ENCODE peak calls at places on chromosomes 7 and 10, in seven cellular contexts. C is mesenchymal stem cell, D is trophoblast cell, F is mesendoderm, E is neuronal stem cell, V is H9, H is H1. J is an unnamed sample.
A peak's percentile ranks its signal among the peaks of the same experiment; 100 is the strongest.

GRCh38 chr10:33143160-33143728 is 185.2 kb upstream of the ITGB1 start:
- DNase-seq in E (no peak), D (no peak), C (peak; percentile 61), H (no peak), V (no peak), F (no peak), J (peak; percentile 93)

GRCh38 chr7:121020652-121021051 is 32.1 kb downstream of the CPED1 start:
- DNase-seq in H (no peak), C (peak; percentile 80), D (no peak), E (no peak), V (no peak), F (no peak), J (peak; percentile 72)

GRCh38 chr7:24980695-24981543 is 941 bp upstream of the OSBPL3 start:
- DNase-seq in V (peak; percentile 49), E (no peak), D (peak; percentile 67), F (peak; percentile 64), H (peak; percentile 50), C (peak; percentile 60), J (peak; percentile 36)

GRCh38 chr10:17115683-17116082 is 13.9 kb downstream of the CUBN start:
- DNase-seq in H (no peak), C (peak; percentile 37), E (no peak), F (peak; percentile 56), V (no peak), D (no peak), J (peak; percentile 51)

GRCh38 chr10:35834916-35835499 is 192.9 kb upstream of the FZD8 start:
- DNase-seq in H (no peak), E (no peak), F (peak; percentile 75), C (no peak), V (no peak), D (no peak), J (no peak)

GRCh38 chr7:158187055-158187770 is 400.4 kb downstream of the PTPRN2 start:
- DNase-seq in D (no peak), C (no peak), H (no peak), V (no peak), E (no peak), F (no peak), J (no peak)

GRCh38 chr7:779480-779879 is 52.4 kb upstream of the PRKAR1B start:
- DNase-seq in C (no peak), V (no peak), H (no peak), F (no peak), E (no peak), D (no peak), J (no peak)

GRCh38 chr7:101138149-101138870 is 11.4 kb downstream of the SERPINE1 start:
- DNase-seq in F (peak; percentile 98), E (no peak), V (peak; percentile 88), C (peak; percentile 98), H (peak; percentile 80), D (peak; percentile 98), J (peak; percentile 98)

GRCh38 chr7:24718977-24719491 is 38.2 kb downstream of the GSDME start:
- DNase-seq in D (no peak), F (no peak), C (no peak), E (no peak), H (peak; percentile 32), V (no peak), J (no peak)

GRCh38 chr10:17782921-17783665 is 26.1 kb upstream of the MRC1 start:
- DNase-seq in D (peak; percentile 33), H (no peak), F (no peak), V (no peak), E (no peak), C (no peak), J (peak; percentile 33)

GRCh38 chr7:155996718-155997059 is 184.4 kb upstream of the SHH start:
- DNase-seq in D (no peak), E (no peak), F (no peak), V (no peak), C (no peak), H (no peak), J (no peak)
- H2BK5ac ChIP-seq in D (no peak overlapping the region), E (no peak overlapping the region), F (no peak overlapping the region), V (no peak overlapping the region), C (no peak overlapping the region), H (no peak overlapping the region), J (no peak overlapping the region)

GRCh38 chr10:68127995-68128394 is 18.7 kb downstream of the MYPN start:
- DNase-seq in E (no peak), D (no peak), C (no peak), V (no peak), H (no peak), F (no peak), J (no peak)
- H2BK5ac ChIP-seq in E (no peak overlapping the region), D (no peak overlapping the region), C (no peak overlapping the region), V (no peak overlapping the region), H (no peak overlapping the region), F (no peak overlapping the region), J (no peak overlapping the region)

GRCh38 chr10:123584419-123584775 is 81.8 kb upstream of the GPR26 start:
- DNase-seq in D (no peak), E (no peak), C (no peak), H (peak; percentile 54), F (peak; percentile 40), V (peak; percentile 62), J (no peak)

GRCh38 chr10:123581656-123582055 is 84.5 kb upstream of the GPR26 start:
- DNase-seq in E (no peak), F (no peak), D (no peak), C (no peak), V (no peak), H (no peak), J (no peak)

GRCh38 chr10:123582084-123582989 is 83.8 kb upstream of the GPR26 start:
- DNase-seq in F (peak; percentile 82), D (peak; percentile 60), H (peak; percentile 94), V (peak; percentile 88), E (peak; percentile 80), C (peak; percentile 51), J (peak; percentile 45)

GRCh38 chr10:123585477-123586445 is 80.4 kb upstream of the GPR26 start:
- DNase-seq in E (no peak), V (peak; percentile 45), D (no peak), F (no peak), H (no peak), C (no peak), J (no peak)

GRCh38 chr10:123583639-123584418 is 82.3 kb upstream of the GPR26 start:
- DNase-seq in H (peak; percentile 94), E (peak; percentile 65), C (peak; percentile 24), V (peak; percentile 88), D (peak; percentile 66), F (peak; percentile 89), J (peak; percentile 21)
- H2BK5ac ChIP-seq in H (no peak overlapping the region), E (peak overlapping the region; percentile 14), C (no peak overlapping the region), V (no peak overlapping the region), D (no peak overlapping the region), F (no peak overlapping the region), J (no peak overlapping the region)

DNA sequence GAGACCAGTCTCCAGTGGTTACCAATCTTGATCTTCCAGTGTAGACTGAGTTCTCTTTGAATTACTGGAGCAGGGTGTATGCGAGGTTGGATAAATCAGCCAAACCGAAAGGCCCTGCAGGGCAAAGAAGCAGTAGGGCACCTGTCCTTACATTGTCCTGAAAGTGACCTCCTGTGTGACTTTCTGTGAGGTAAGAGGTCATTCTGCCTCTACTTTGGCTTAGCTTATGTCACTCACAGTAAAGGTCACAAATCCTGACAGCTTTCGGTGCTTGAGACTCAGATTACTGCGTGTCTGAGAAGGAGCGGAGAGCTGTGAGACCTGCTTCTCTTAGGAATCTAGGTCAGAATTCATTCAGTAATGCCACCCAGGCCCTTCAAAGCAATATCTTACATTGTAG is 252.7 kb upstream of the ETV1 start:
- DNase-seq in V (no peak), D (no peak), C (no peak), H (no peak), E (no peak), F (peak; percentile 0), J (no peak)
- H2BK5ac ChIP-seq in V (no peak overlapping the region), D (no peak overlapping the region), C (no peak overlapping the region), H (no peak overlapping the region), E (no peak overlapping the region), F (no peak overlapping the region), J (no peak overlapping the region)

DNA sequence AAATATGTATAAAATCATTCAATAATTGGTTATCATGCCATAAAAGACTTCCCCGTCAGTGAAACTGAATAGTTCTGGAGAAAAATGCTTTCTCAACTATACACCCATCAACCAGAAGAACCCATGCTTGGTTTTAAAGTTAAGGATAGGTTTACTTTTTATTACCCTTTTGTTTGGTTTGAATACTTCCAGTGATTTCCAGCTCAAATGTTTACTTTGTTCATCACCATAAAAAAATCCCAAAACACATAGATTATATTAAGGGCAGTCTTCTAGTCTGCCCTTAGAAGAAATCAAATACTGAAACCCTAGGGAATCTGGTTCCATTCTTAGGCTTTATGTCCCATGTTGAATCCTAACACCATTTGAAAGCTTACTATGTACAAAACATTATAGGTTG is 49.2 kb downstream of the PTTG1IP2 start:
- DNase-seq in C (no peak), V (no peak), E (no peak), H (no peak), F (no peak), D (no peak), J (no peak)
- H2BK5ac ChIP-seq in C (no peak overlapping the region), V (no peak overlapping the region), E (no peak overlapping the region), H (no peak overlapping the region), F (no peak overlapping the region), D (no peak overlapping the region), J (no peak overlapping the region)

DNA sequence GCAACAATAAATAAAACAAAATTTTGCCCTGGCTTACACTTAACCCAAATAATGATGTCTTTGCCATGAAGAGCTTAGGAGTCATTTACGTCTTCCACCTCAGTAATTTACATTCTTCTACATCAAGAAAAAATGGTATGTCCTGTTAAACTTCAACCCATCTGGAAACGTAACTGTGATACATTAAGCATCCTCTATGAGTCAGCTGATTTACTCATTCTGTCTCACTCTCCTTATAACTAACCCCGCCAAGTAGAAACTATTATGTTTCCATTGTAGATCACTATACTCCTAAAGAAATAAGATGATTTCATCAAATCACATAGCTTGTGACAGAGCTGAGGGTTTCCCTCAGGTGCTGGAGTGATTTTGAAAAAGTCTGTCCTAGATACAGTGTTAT is 330.7 kb downstream of the CDC14C start:
- DNase-seq in V (no peak), H (no peak), F (no peak), D (no peak), E (no peak), C (no peak), J (no peak)
- H2BK5ac ChIP-seq in V (no peak overlapping the region), H (no peak overlapping the region), F (no peak overlapping the region), D (no peak overlapping the region), E (no peak overlapping the region), C (no peak overlapping the region), J (no peak overlapping the region)